ENCODE peak calls at places on chromosomes 3 and 15, in six cellular contexts. B is right cardiac atrium; E is CD8-positive, alpha-beta T cell; R is gastrocnemius medialis; C is pancreas; T is naive thymus-derived CD4-positive, alpha-beta T cell. O is an unnamed sample. For H3K9me3, the result is how much of the 10 kb centered on the place peaks cover.

GRCh38 chr3:123757281-123757940 is 126.7 kb downstream of the MYLK start:
- ATAC-seq in R (no peak), B (no peak), E (no peak), T (no peak), C (peak), O (peak)

GRCh38 chr3:41489205-41489604 is 289.9 kb downstream of the CTNNB1 start:
- ATAC-seq in C (no peak), E (no peak), T (no peak), R (no peak), B (no peak), O (no peak)

GRCh38 chr15:39511915-39512260 is 69.0 kb upstream of the THBS1 start:
- ATAC-seq in T (no peak), B (peak), R (peak), E (no peak), C (no peak), O (no peak)

GRCh38 chr3:177251756-177252155 is 54.5 kb upstream of the TBL1XR1 start:
- ATAC-seq in R (peak), T (peak), B (no peak), E (no peak), C (peak), O (no peak)

GRCh38 chr15:51450001-51450400 is 108.5 kb downstream of the GLDN start:
- ATAC-seq in C (peak), R (no peak), B (no peak), E (no peak), T (no peak), O (no peak)

GRCh38 chr3:53633197-53633787 is 138.9 kb downstream of the CACNA1D start:
- ATAC-seq in E (no peak), B (no peak), C (peak), T (no peak), R (no peak), O (no peak)

GRCh38 chr3:140216249-140216648 is 281.3 kb downstream of the CLSTN2 start:
- ATAC-seq in C (peak), E (no peak), B (no peak), T (no peak), R (no peak), O (no peak)

GRCh38 chr3:45612918-45613602 is 18.5 kb downstream of the LIMD1 start:
- ATAC-seq in E (no peak), B (no peak), R (no peak), T (no peak), C (peak), O (no peak)

GRCh38 chr3:101036213-101036618 is 43.0 kb upstream of the ABI3BP start:
- ATAC-seq in C (peak), B (peak), T (no peak), E (no peak), R (peak), O (peak)

GRCh38 chr3:71302604-71303003 is 280.9 kb downstream of the FOXP1 start:
- ATAC-seq in E (no peak), B (no peak), R (no peak), T (no peak), C (no peak), O (no peak)

GRCh38 chr15:86661580-86661979 is 581.9 kb downstream of the AGBL1 start:
- ATAC-seq in T (no peak), R (no peak), B (no peak), C (no peak), E (no peak), O (no peak)

GRCh38 chr3:52055537-52056351 is 627 bp downstream of the DUSP7 start:
- ATAC-seq in C (no peak), E (peak), B (no peak), T (no peak), R (peak), O (no peak)

GRCh38 chr15:39275066-39275465 is 305.8 kb upstream of the THBS1 start:
- ATAC-seq in E (no peak), T (no peak), B (no peak), R (no peak), C (peak), O (peak)

GRCh38 chr3:38222032-38222634 is 43.5 kb upstream of the SLC22A13 start:
- ATAC-seq in T (no peak), B (no peak), R (no peak), E (no peak), C (no peak), O (no peak)

GRCh38 chr3:78645628-78646310 is 1122.0 kb downstream of the ROBO1 start:
- ATAC-seq in C (peak), B (peak), T (peak), E (no peak), R (peak), O (peak)

GRCh38 chr3:191333481-191333880 is 3.2 kb upstream of the UTS2B start:
- ATAC-seq in B (no peak), C (no peak), E (no peak), R (no peak), T (no peak), O (no peak)

GRCh38 chr3:23873941-23874340 is 42.8 kb downstream of the NKIRAS1 start:
- ATAC-seq in E (no peak), R (peak), T (no peak), B (no peak), C (no peak), O (no peak)

GRCh38 chr15:89472785-89473256 is 23.6 kb downstream of the RHCG start:
- ATAC-seq in B (peak), R (no peak), T (peak), C (peak), E (no peak), O (no peak)

GRCh38 chr3:38009807-38010591 is 19.4 kb downstream of the VILL start:
- ATAC-seq in E (no peak), T (peak), B (no peak), R (no peak), C (no peak), O (no peak)

GRCh38 chr3:108713801-108714200 is 43.4 kb downstream of the RETNLB start:
- ATAC-seq in B (no peak), T (no peak), C (no peak), E (no peak), R (no peak), O (no peak)
- H3K4me3 ChIP-seq in B (no peak), T (no peak), C (no peak), E (no peak), R (no peak), O (no peak)

GRCh38 chr15:25220834-25221233 is 218.0 kb downstream of the UBE3A start:
- ATAC-seq in B (no peak), R (no peak), C (no peak), T (no peak), E (no peak), O (no peak)
- H3K9me3 ChIP-seq in B (under half), R (under half), C (under half), T (half or more), E (under half), O (half or more)

DNA sequence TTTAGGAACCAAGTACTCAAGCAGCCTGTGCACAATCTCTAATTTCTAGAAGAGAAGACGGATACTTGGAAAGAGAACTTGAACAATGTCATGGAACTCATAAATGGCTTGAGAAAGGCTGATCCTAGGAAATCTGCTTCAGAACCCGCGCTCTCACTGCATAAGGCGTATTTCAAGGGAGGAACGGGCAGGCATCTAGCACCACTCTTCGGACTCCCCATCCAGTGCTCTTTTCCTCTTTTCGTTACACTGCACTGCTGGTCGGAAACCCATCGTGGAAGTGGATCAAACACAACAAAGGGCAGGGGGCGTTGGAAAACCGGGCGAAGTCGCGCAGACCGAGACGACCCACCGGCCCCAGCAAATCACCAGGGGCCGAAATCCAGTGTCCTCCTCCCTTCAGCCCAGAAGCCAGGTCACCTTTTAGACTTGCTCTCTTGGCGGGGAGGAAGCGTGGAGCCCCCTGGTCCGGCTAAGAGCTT is 538 bp upstream of the TLNRD1 start:
- ATAC-seq in E (no peak), T (no peak), R (no peak), C (peak), B (peak), O (no peak)
- H3K4me3 ChIP-seq in E (peak), T (peak), R (peak), C (peak), B (peak), O (peak)

GRCh38 chr15:25175033-25175788 is 220.4 kb downstream of the SNRPN start:
- ATAC-seq in R (no peak), T (no peak), C (no peak), E (no peak), B (no peak), O (no peak)
- H3K9me3 ChIP-seq in R (under half), T (half or more), C (under half), E (under half), B (under half), O (under half)

GRCh38 chr3:122184591-122184929 is 1.1 kb downstream of the CASR start:
- ATAC-seq in B (no peak), T (no peak), E (no peak), C (no peak), R (no peak), O (no peak)
- H3K4me3 ChIP-seq in B (no peak), T (no peak), E (no peak), C (no peak), R (no peak), O (no peak)

O was measured in gastroesophageal sphincter.